ENCODE peak calls at places on chromosomes 12 and 14, in ten cellular contexts. O, Y, P, W, D, A, Q, M, L and E are unnamed samples.

GRCh38 chr12:7899755-7900154 is 27.0 kb upstream of the SLC2A14 start:
- DNase-seq in D (no peak), L (no peak), A (no peak), M (peak; percentile 89), Q (peak; percentile 45), W (no peak), P (peak; percentile 55), O (peak; percentile 42), Y (no peak), E (no peak)

GRCh38 chr12:117685115-117685926 is 283.5 kb downstream of the KSR2 start:
- DNase-seq in L (peak; percentile 39), W (peak; percentile 99), D (peak; percentile 95), P (peak; percentile 96), A (peak; percentile 24), Y (peak; percentile 35), O (no peak), Q (peak; percentile 88), M (peak; percentile 95), E (no peak)

GRCh38 chr14:31788340-31788739 is 227.1 kb downstream of the NUBPL start:
- DNase-seq in Q (no peak), M (no peak), O (peak; percentile 14), D (no peak), P (peak; percentile 19), L (no peak), A (no peak), Y (no peak), W (no peak), E (no peak)

GRCh38 chr14:35114036-35114435 is 7.8 kb downstream of the PPP2R3C start:
- DNase-seq in Q (peak; percentile 27), M (no peak), D (no peak), Y (no peak), W (peak; percentile 9), P (peak; percentile 46), A (no peak), O (peak; percentile 78), L (no peak), E (no peak)

GRCh38 chr12:12358528-12358927 is 1.6 kb downstream of the BORCS5 start:
- DNase-seq in W (no peak), Q (no peak), Y (no peak), D (no peak), M (no peak), O (no peak), A (no peak), P (no peak), L (no peak), E (no peak)

GRCh38 chr12:121089031-121089812 is 43.5 kb upstream of the P2RX7 start:
- DNase-seq in D (no peak), A (no peak), M (no peak), W (peak; percentile 47), O (no peak), P (no peak), L (peak; percentile 16), Q (no peak), Y (peak; percentile 30), E (no peak)

GRCh38 chr14:95431199-95432145 is 85.0 kb downstream of the SYNE3 start:
- DNase-seq in Q (peak; percentile 43), Y (peak; percentile 35), O (peak; percentile 63), L (peak; percentile 48), M (peak; percentile 71), D (peak; percentile 28), A (no peak), P (peak; percentile 44), W (peak; percentile 71), E (peak; percentile 40)

GRCh38 chr12:15534870-15535269 is 212.6 kb downstream of the PTPRO start:
- DNase-seq in Q (peak; percentile 82), P (no peak), L (no peak), D (no peak), O (peak; percentile 50), W (no peak), Y (no peak), M (peak; percentile 80), A (no peak), E (peak; percentile 58)

GRCh38 chr14:68225321-68225720 is 405.7 kb downstream of the RAD51B start:
- DNase-seq in L (no peak), Y (no peak), P (no peak), Q (no peak), W (no peak), D (no peak), A (no peak), M (no peak), O (no peak), E (no peak)

GRCh38 chr14:64114796-64115195 is 179.4 kb downstream of the ESR2 start:
- DNase-seq in O (no peak), W (no peak), Y (no peak), D (no peak), Q (no peak), A (no peak), P (no peak), L (no peak), M (no peak), E (no peak)

DNA sequence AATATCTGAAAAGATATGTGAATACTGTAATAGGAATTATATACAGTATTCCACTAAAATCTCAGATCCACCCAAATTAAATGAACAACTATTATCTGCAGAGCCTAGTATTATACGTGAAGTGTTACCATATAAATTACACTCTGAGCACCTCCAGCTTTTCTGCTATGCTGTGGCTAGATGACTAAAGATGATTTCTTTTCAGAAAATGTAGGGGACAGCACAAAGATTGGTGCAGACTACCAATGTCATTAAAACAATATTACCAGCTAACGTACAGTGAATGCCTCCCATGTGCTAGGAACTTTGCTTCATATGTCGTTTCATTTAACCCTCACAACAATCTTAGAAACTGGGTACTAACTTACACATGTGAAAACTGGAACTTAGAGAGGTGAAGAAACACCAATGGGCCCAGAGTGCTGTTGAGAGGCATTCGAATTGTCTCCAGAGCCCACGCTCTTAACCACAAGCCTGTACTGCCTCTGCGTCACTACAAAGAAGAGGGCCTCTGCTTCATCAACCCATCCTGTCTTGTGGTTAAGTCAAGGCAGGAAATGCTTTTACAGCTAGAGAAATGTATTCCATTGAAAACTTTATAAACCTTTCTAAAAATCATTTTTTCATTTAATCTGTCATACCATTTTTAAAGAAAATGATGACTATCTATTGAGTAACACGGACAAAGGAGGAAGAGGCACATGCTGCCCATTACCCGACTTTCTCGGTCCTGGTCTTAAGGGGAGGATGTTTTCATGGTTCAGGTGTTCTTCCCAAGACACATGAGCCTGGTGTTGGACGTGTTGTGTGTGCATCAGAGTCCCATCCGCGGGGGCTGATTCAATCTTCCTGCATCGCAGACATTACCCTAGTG is 1.3 kb downstream of the GPR65 start:
- DNase-seq in M (peak; percentile 13), D (no peak), P (no peak), A (no peak), W (no peak), O (no peak), L (no peak), Q (no peak), Y (peak; percentile 67), E (no peak)
- H3K4me3 ChIP-seq in M (no peak overlapping the region), D (no peak overlapping the region), P (no peak overlapping the region), A (no peak overlapping the region), W (no peak overlapping the region), O (no peak overlapping the region), L (no peak overlapping the region), Q (no peak overlapping the region), Y (peak overlapping the region; percentile 23), E (no peak overlapping the region)

GRCh38 chr14:77612011-77612620 is 4.3 kb downstream of the SPTLC2 start:
- DNase-seq in Q (peak; percentile 56), D (no peak), A (no peak), M (no peak), W (peak; percentile 73), Y (no peak), P (peak; percentile 52), O (peak; percentile 23), L (no peak), E (peak; percentile 10)
- H3K4me3 ChIP-seq in Q (no peak overlapping the region), D (no peak overlapping the region), A (no peak overlapping the region), M (no peak overlapping the region), W (no peak overlapping the region), Y (no peak overlapping the region), P (peak overlapping the region; percentile 14), O (no peak overlapping the region), L (no peak overlapping the region), E (no peak overlapping the region)

DNA sequence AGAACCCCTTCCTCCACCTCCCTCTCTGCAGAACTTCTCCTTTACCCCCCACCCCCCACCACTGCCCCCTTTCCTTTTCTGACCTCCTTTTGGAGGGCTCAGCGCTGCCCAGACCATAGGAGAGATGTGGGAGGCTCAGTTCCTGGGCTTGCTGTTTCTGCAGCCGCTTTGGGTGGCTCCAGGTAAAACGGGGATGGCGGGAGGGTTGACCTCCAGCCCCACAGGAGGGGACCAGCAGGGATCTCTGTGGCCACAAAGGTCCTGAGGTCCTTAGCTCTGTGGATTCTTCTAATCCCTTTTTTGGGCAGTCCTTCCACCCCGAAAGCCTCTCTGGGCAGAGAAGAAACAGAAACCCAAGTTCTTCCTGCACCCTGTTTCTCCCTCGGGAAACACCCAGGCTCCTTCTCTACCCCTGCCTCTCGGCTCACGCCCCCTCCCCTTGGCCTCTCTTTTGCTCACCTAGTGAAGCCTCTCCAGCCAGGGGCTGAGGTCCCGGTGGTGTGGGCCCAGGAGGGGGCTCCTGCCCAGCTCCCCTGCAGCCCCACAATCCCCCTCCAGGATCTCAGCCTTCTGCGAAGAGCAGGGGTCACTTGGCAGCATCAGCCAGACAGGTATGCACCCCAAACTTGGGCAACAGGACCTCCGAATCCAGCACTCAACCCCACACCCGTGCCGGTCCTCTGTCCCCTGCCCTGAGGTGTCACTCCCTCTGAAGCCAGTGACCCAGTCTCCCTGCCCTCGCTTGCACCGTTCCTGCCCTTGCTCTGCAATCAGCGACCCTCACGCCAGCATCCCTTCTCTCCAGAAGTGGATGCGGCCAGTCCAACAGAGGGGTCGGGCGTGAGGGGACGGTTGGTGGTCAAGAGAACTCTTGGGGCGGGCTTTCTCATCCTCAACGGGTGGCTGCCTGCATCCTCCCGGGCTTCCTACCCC is 675 bp downstream of the LAG3 start:
- DNase-seq in A (no peak), L (no peak), Y (no peak), M (no peak), W (no peak), P (no peak), D (no peak), Q (no peak), O (no peak), E (no peak)
- H3K4me3 ChIP-seq in A (peak overlapping the region; percentile 41), L (no peak overlapping the region), Y (peak overlapping the region; percentile 46), M (no peak overlapping the region), W (no peak overlapping the region), P (no peak overlapping the region), D (no peak overlapping the region), Q (no peak overlapping the region), O (no peak overlapping the region), E (no peak overlapping the region)

GRCh38 chr12:57602544-57602943 is 2.1 kb upstream of the DTX3 start:
- DNase-seq in A (no peak), D (no peak), O (no peak), P (no peak), Y (no peak), L (no peak), W (no peak), M (no peak), Q (no peak), E (no peak)

GRCh38 chr12:57605308-57606015 is 838 bp downstream of the DTX3 start:
- DNase-seq in P (peak; percentile 20), M (peak; percentile 11), O (no peak), L (peak; percentile 43), Q (no peak), W (peak; percentile 63), A (no peak), D (no peak), Y (peak; percentile 37), E (no peak)

GRCh38 chr12:57604454-57605307 is at the start of gene DTX3:
- DNase-seq in O (peak; percentile 44), P (no peak), Q (peak; percentile 60), M (peak; percentile 19), W (peak; percentile 53), A (peak; percentile 65), L (peak; percentile 37), D (peak; percentile 57), Y (peak; percentile 8), E (no peak)

GRCh38 chr12:57603758-57604453 is 718 bp upstream of the DTX3 start:
- DNase-seq in P (peak; percentile 62), Y (no peak), W (peak; percentile 76), O (peak; percentile 69), A (peak; percentile 76), M (peak; percentile 60), Q (peak; percentile 78), L (no peak), D (no peak), E (peak; percentile 72)

GRCh38 chr12:57603323-57603722 is 1.3 kb upstream of the DTX3 start:
- DNase-seq in W (no peak), Y (no peak), M (no peak), P (no peak), L (no peak), A (no peak), D (no peak), Q (no peak), O (no peak), E (no peak)
- H3K4me3 ChIP-seq in W (no peak overlapping the region), Y (no peak overlapping the region), M (no peak overlapping the region), P (no peak overlapping the region), L (no peak overlapping the region), A (no peak overlapping the region), D (no peak overlapping the region), Q (no peak overlapping the region), O (no peak overlapping the region), E (no peak overlapping the region)